ENCODE peak calls at places on chromosomes 16 and 17, in ten cellular contexts. S is heart right ventricle, A is AG09309, B is chondrocyte, I is neural crest cell, W is GM10248, H is adrenal gland, X is AG09319, R is A549, M is HFFc6. E is an unnamed sample.

GRCh38 chr17:8250101-8250500 is 1.0 kb downstream of the PFAS start:
- DNase-seq in I (no peak), M (no peak), B (no peak), W (no peak), S (no peak), H (no peak), R (no peak), A (no peak), X (no peak), E (no peak)

GRCh38 chr17:30340957-30341356 is 7.1 kb upstream of the TMIGD1 start:
- DNase-seq in H (no peak), R (no peak), M (no peak), S (peak), A (no peak), B (no peak), X (no peak), W (no peak), I (no peak), E (no peak)

GRCh38 chr16:49931931-49932330 is 76.0 kb upstream of the ZNF423 start:
- DNase-seq in M (no peak), S (no peak), B (peak), R (no peak), H (no peak), W (no peak), I (no peak), X (no peak), A (no peak), E (no peak)

GRCh38 chr16:46889942-46890300 is 5.8 kb downstream of the GPT2 start:
- DNase-seq in A (no peak), W (no peak), B (no peak), R (no peak), S (no peak), H (no peak), X (no peak), M (no peak), I (no peak), E (no peak)

GRCh38 chr17:58324409-58325288 is 3.9 kb downstream of the TSPOAP1 start:
- DNase-seq in A (no peak), H (peak), I (no peak), W (no peak), R (no peak), S (no peak), B (no peak), M (no peak), X (no peak), E (peak)

GRCh38 chr17:36495076-36495578 is 8.6 kb downstream of the ZNHIT3 start:
- DNase-seq in I (no peak), B (no peak), X (no peak), M (no peak), W (no peak), H (no peak), S (no peak), A (no peak), R (no peak), E (no peak)

GRCh38 chr17:1490643-1491405 is 1.7 kb downstream of the MYO1C start:
- DNase-seq in B (no peak), X (no peak), A (no peak), R (peak), I (peak), M (no peak), W (peak), S (peak), H (peak), E (peak)

GRCh38 chr17:2094891-2095535 is 40.1 kb downstream of the HIC1 start:
- DNase-seq in W (peak), I (no peak), M (no peak), R (no peak), S (peak), H (peak), X (no peak), B (peak), A (no peak), E (no peak)

GRCh38 chr17:69466905-69467630 is 52.6 kb downstream of the MAP2K6 start:
- DNase-seq in A (no peak), I (no peak), X (no peak), R (no peak), S (no peak), B (no peak), M (no peak), W (no peak), H (no peak), E (no peak)

GRCh38 chr16:84283314-84284167 is 11.1 kb upstream of the WFDC1 start:
- DNase-seq in B (no peak), M (no peak), R (no peak), I (no peak), A (no peak), W (no peak), S (peak), H (peak), X (no peak), E (no peak)

GRCh38 chr17:15351925-15352324 is 10.5 kb upstream of the TEKT3 start:
- DNase-seq in I (no peak), M (peak), W (no peak), S (no peak), X (peak), A (peak), B (no peak), H (peak), R (peak), E (no peak)

GRCh38 chr16:68707341-68708152 is 29.5 kb upstream of the CDH1 start:
- DNase-seq in A (no peak), I (peak), B (no peak), H (peak), M (no peak), W (no peak), X (no peak), S (no peak), R (peak), E (no peak)
- TF ChIP-seq CTCF in A (no peak), I (peak), B (peak), H (no peak), M (no peak), W (no peak), X (no peak), S (no peak), R (no peak), E (no peak)

GRCh38 chr17:6177941-6178694 is 107.9 kb downstream of the WSCD1 start:
- DNase-seq in M (no peak), I (no peak), X (no peak), H (peak), R (no peak), W (no peak), S (no peak), A (no peak), B (no peak), E (no peak)
- TF ChIP-seq CTCF in M (no peak), I (no peak), X (no peak), H (no peak), R (no peak), W (no peak), S (no peak), A (no peak), B (no peak), E (no peak)

GRCh38 chr17:34178047-34178446 is 77.0 kb upstream of the CCL2 start:
- DNase-seq in S (no peak), H (no peak), I (no peak), X (no peak), B (no peak), W (no peak), M (no peak), A (no peak), R (no peak), E (no peak)
- TF ChIP-seq CTCF in S (no peak), H (no peak), I (no peak), X (no peak), B (peak), W (no peak), M (no peak), A (no peak), R (no peak), E (no peak)

GRCh38 chr17:33927732-33928133 is 327.4 kb upstream of the CCL2 start:
- DNase-seq in I (no peak), S (no peak), X (no peak), W (peak), M (no peak), B (no peak), H (no peak), A (no peak), R (peak), E (no peak)
- TF ChIP-seq CTCF in I (no peak), S (peak), X (no peak), W (peak), M (no peak), B (no peak), H (no peak), A (no peak), R (no peak), E (no peak)